ENCODE peak calls at places on chromosomes 13 and 19, in nine cellular contexts. X, Z, C, O, T, S, Y, L and U are unnamed samples. For H3K4me1, the result is how much of the 10 kb centered on the place peaks cover.

GRCh38 chr13:81058916-81059290 is 718.0 kb upstream of the SPRY2 start:
- DNase-seq in X (no peak), Z (no peak), C (no peak), O (no peak), T (no peak), S (peak), Y (no peak), L (no peak), U (no peak)

GRCh38 chr13:102286326-102286725 is 115.5 kb downstream of the FGF14 start:
- DNase-seq in X (peak), Z (peak), C (no peak), O (no peak), T (no peak), S (peak), Y (no peak), L (no peak), U (no peak)

GRCh38 chr19:29323046-29323971 is 110.4 kb upstream of the UQCRFS1 start:
- DNase-seq in X (no peak), Z (no peak), C (no peak), O (no peak), T (no peak), S (no peak), Y (no peak), L (no peak), U (no peak)

GRCh38 chr13:37788346-37788745 is 81.2 kb downstream of the TRPC4 start:
- DNase-seq in X (no peak), Z (no peak), C (no peak), O (no peak), T (no peak), S (no peak), Y (no peak), L (no peak), U (no peak)

GRCh38 chr19:5541456-5541855 is 26.3 kb downstream of the TINCR start:
- DNase-seq in X (no peak), Z (no peak), C (no peak), O (no peak), T (no peak), S (no peak), Y (no peak), L (peak), U (no peak)

GRCh38 chr19:56840452-56841193 is at the start of the genes PEG3 and ZIM2:
- DNase-seq in X (peak), Z (no peak), C (peak), O (peak), T (no peak), S (no peak), Y (no peak), L (no peak), U (no peak)

GRCh38 chr13:44726214-44726613 is 150.1 kb upstream of the TSC22D1 start:
- DNase-seq in X (peak), Z (no peak), C (no peak), O (no peak), T (no peak), S (peak), Y (no peak), L (peak), U (no peak)

GRCh38 chr19:19562665-19563347 is 24.7 kb downstream of the CILP2 start:
- DNase-seq in X (no peak), Z (no peak), C (no peak), O (no peak), T (no peak), S (no peak), Y (no peak), L (peak), U (no peak)

GRCh38 chr19:12787458-12787857 is 3.8 kb upstream of the JUNB start:
- DNase-seq in X (no peak), Z (no peak), C (no peak), O (no peak), T (no peak), S (no peak), Y (no peak), L (no peak), U (no peak)

GRCh38 chr19:19268453-19269385 is 4.4 kb downstream of the TM6SF2 start:
- DNase-seq in X (no peak), Z (no peak), C (no peak), O (no peak), T (no peak), S (no peak), Y (no peak), L (peak), U (no peak)

GRCh38 chr19:18879579-18880373 is 16.2 kb downstream of the CERS1 start:
- DNase-seq in X (no peak), Z (peak), C (no peak), O (no peak), T (no peak), S (no peak), Y (no peak), L (no peak), U (peak)

GRCh38 chr19:12484371-12485322 is at the start of gene ZNF709:
- DNase-seq in X (peak), Z (peak), C (peak), O (peak), T (peak), S (peak), Y (peak), L (peak), U (peak)

GRCh38 chr13:48749699-48750473 is 96.2 kb downstream of the CYSLTR2 start:
- DNase-seq in X (peak), Z (peak), C (peak), O (peak), T (no peak), S (peak), Y (peak), L (peak), U (peak)

GRCh38 chr13:36030670-36031331 is 100.4 kb downstream of the DCLK1 start:
- DNase-seq in X (peak), Z (no peak), C (no peak), O (peak), T (no peak), S (peak), Y (no peak), L (no peak), U (peak)

GRCh38 chr19:41957838-41958366 is 1.2 kb downstream of the RABAC1 start:
- DNase-seq in X (peak), Z (peak), C (peak), O (peak), T (peak), S (peak), Y (peak), L (peak), U (peak)

GRCh38 chr13:32261567-32261966 is 53.6 kb downstream of the ZAR1L start:
- DNase-seq in X (peak), Z (peak), C (peak), O (peak), T (peak), S (peak), Y (peak), L (no peak), U (peak)

GRCh38 chr13:112806761-112807652 is 117.2 kb downstream of the ATP11A start:
- DNase-seq in X (peak), Z (no peak), C (no peak), O (no peak), T (no peak), S (no peak), Y (no peak), L (peak), U (no peak)

GRCh38 chr19:31262673-31263308 is 86.4 kb downstream of the TSHZ3 start:
- DNase-seq in X (peak), Z (no peak), C (no peak), O (peak), T (no peak), S (no peak), Y (no peak), L (no peak), U (no peak)

GRCh38 chr13:113589961-113590339 is 5.4 kb downstream of the TFDP1 start:
- DNase-seq in X (no peak), Z (no peak), C (no peak), O (peak), T (no peak), S (no peak), Y (no peak), L (peak), U (no peak)

GRCh38 chr13:28059214-28059613 is 41.2 kb downstream of the FLT3 start:
- DNase-seq in X (peak), Z (no peak), C (no peak), O (no peak), T (no peak), S (no peak), Y (no peak), L (no peak), U (peak)

GRCh38 chr19:35592226-35592625 is 6.3 kb downstream of the PMIS2 start:
- DNase-seq in X (peak), Z (no peak), C (no peak), O (no peak), T (peak), S (peak), Y (no peak), L (peak), U (no peak)

GRCh38 chr13:99965329-99966000 is 6.1 kb downstream of the ZIC5 start:
- DNase-seq in X (no peak), Z (no peak), C (no peak), O (no peak), T (no peak), S (no peak), Y (no peak), L (no peak), U (no peak)

GRCh38 chr19:15463865-15464371 is 426 bp downstream of the RASAL3 start:
- DNase-seq in X (no peak), Z (no peak), C (no peak), O (no peak), T (no peak), S (no peak), Y (no peak), L (no peak), U (no peak)

GRCh38 chr19:51514866-51515481 is 13.4 kb upstream of the SIGLEC12 start:
- DNase-seq in X (peak), Z (no peak), C (no peak), O (no peak), T (no peak), S (peak), Y (no peak), L (peak), U (no peak)

GRCh38 chr19:16373539-16373938 is 48.9 kb downstream of the KLF2 start:
- DNase-seq in X (peak), Z (no peak), C (peak), O (peak), T (no peak), S (peak), Y (no peak), L (peak), U (no peak)

GRCh38 chr13:75405976-75406703 is 75.8 kb downstream of the TBC1D4 start:
- DNase-seq in X (peak), Z (no peak), C (no peak), O (no peak), T (no peak), S (peak), Y (no peak), L (no peak), U (no peak)

GRCh38 chr19:11256189-11256588 is 6.1 kb downstream of the DOCK6 start:
- DNase-seq in X (peak), Z (no peak), C (peak), O (peak), T (no peak), S (no peak), Y (no peak), L (peak), U (no peak)

GRCh38 chr19:31312629-31313244 is 36.5 kb downstream of the TSHZ3 start:
- DNase-seq in X (no peak), Z (no peak), C (no peak), O (no peak), T (no peak), S (no peak), Y (no peak), L (no peak), U (no peak)

GRCh38 chr13:108615241-108615640 is 14.2 kb upstream of the MYO16 start:
- DNase-seq in X (no peak), Z (no peak), C (no peak), O (no peak), T (no peak), S (no peak), Y (no peak), L (no peak), U (no peak)

GRCh38 chr13:20174656-20175405 is 14.0 kb upstream of the GJA3 start:
- DNase-seq in X (peak), Z (peak), C (peak), O (peak), T (peak), S (peak), Y (peak), L (peak), U (peak)

GRCh38 chr13:45847554-45848224 is 3.9 kb downstream of the SIAH3 start:
- DNase-seq in X (no peak), Z (no peak), C (peak), O (no peak), T (no peak), S (peak), Y (no peak), L (no peak), U (no peak)

GRCh38 chr13:112210401-112210800 is 143.5 kb downstream of the SOX1 start:
- DNase-seq in X (no peak), Z (no peak), C (no peak), O (no peak), T (no peak), S (no peak), Y (no peak), L (no peak), U (no peak)

GRCh38 chr13:32255744-32256120 is 59.4 kb downstream of the ZAR1L start:
- DNase-seq in X (peak), Z (no peak), C (no peak), O (no peak), T (no peak), S (no peak), Y (no peak), L (no peak), U (no peak)

GRCh38 chr19:43720936-43721335 is 5.1 kb downstream of the IRGC start:
- DNase-seq in X (no peak), Z (no peak), C (no peak), O (no peak), T (no peak), S (no peak), Y (no peak), L (peak), U (no peak)

GRCh38 chr19:1715540-1715939 is 37.8 kb upstream of the ONECUT3 start:
- DNase-seq in X (no peak), Z (no peak), C (no peak), O (no peak), T (no peak), S (no peak), Y (no peak), L (no peak), U (no peak)

GRCh38 chr13:24244802-24245201 is 64.6 kb upstream of the C1QTNF9 start:
- DNase-seq in X (no peak), Z (no peak), C (no peak), O (no peak), T (no peak), S (no peak), Y (no peak), L (no peak), U (no peak)

GRCh38 chr19:3275583-3276340 is 51.3 kb downstream of the CELF5 start:
- DNase-seq in X (peak), Z (peak), C (peak), O (peak), T (peak), S (peak), Y (peak), L (peak), U (peak)

GRCh38 chr13:49435992-49436391 is 7.9 kb downstream of the CAB39L start:
- DNase-seq in X (peak), Z (no peak), C (no peak), O (no peak), T (no peak), S (peak), Y (no peak), L (no peak), U (no peak)

DNA sequence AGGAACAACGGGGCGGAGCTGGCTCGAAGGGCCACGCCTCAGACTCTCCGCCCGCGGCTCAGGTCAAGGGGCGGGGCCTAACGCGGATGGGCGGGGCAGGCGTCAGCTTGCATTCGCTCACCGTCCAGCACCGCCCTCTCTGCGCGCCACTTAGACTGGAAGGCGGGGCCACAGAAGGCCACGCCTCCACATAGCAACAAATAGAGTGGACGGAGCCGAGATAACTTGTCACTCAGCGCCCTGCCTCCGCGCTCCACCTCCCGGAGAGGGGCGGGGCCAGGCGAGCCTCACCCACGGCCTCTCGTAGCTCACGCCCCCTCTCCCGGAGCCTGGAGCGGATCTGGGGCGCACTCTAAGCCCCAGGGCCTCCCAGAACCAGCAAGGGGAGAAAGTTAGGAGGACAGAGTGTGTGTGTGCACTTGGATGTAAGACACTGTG is 255 bp upstream of the BLVRB start:
- DNase-seq in X (peak), Z (peak), C (peak), O (peak), T (peak), S (peak), Y (peak), L (peak), U (peak)
- TF ChIP-seq CTCF in X (no peak), Z (no peak), C (no peak), O (peak), T (no peak), S (no peak), Y (no peak), L (no peak), U (no peak)

GRCh38 chr13:98478134-98479129 is 98.5 kb downstream of the STK24 start:
- DNase-seq in X (peak), Z (no peak), C (no peak), O (no peak), T (no peak), S (peak), Y (no peak), L (peak), U (peak)
- H3K4me1 ChIP-seq in X (under half), Z (under half), C (half or more), O (under half), T (under half), S (half or more), Y (under half), L (under half), U (under half)

GRCh38 chr19:13864513-13865242 is 12.3 kb upstream of the NANOS3 start:
- DNase-seq in X (no peak), Z (no peak), C (no peak), O (no peak), T (no peak), S (no peak), Y (no peak), L (peak), U (no peak)
- H3K4me3 ChIP-seq in X (peak), Z (no peak), C (peak), O (no peak), T (peak), S (no peak), Y (no peak), L (peak), U (no peak)

GRCh38 chr13:22569830-22570229 is 610.9 kb upstream of the SGCG start:
- DNase-seq in X (peak), Z (no peak), C (no peak), O (no peak), T (no peak), S (no peak), Y (no peak), L (no peak), U (no peak)
- TF ChIP-seq CTCF in X (no peak), Z (no peak), C (peak), O (no peak), T (no peak), S (no peak), Y (no peak), L (no peak), U (no peak)

GRCh38 chr13:106513025-106513424 is 22.4 kb downstream of the EFNB2 start:
- DNase-seq in X (peak), Z (no peak), C (no peak), O (no peak), T (no peak), S (peak), Y (no peak), L (no peak), U (no peak)
- H3K4me1 ChIP-seq in X (under half), Z (under half), C (under half), O (under half), T (under half), S (under half), Y (under half), L (under half), U (under half)

GRCh38 chr13:97855570-97855970 is 97.9 kb upstream of the IPO5 start:
- DNase-seq in X (peak), Z (peak), C (no peak), O (peak), T (peak), S (peak), Y (no peak), L (peak), U (peak)
- H3K4me3 ChIP-seq in X (no peak), Z (no peak), C (no peak), O (no peak), T (no peak), S (no peak), Y (no peak), L (peak), U (no peak)

DNA sequence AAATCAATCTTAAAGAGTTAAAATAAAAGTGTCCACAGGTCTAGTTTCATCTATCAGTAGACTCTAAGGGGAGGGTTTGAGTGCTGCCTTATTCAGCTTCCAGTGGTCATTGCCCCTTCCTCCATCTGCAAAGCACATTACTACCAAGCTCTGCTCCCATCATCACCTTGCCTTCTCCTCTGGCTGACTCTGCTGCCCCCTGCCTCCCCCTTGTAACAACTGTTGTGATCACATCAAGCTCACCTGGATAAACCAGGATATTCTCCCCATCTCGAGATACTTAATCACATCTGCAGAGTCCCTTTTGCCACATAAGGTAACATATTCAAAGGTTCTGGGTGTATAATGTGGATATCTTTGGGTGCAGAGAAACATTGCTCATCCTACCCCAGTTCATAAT is 43.3 kb upstream of the GPC6 start:
- DNase-seq in X (no peak), Z (no peak), C (no peak), O (no peak), T (no peak), S (no peak), Y (no peak), L (no peak), U (no peak)
- TF ChIP-seq CTCF in X (no peak), Z (no peak), C (no peak), O (no peak), T (no peak), S (no peak), Y (no peak), L (no peak), U (peak)

GRCh38 chr13:110334841-110335490 is 27.9 kb downstream of the COL4A2 start:
- DNase-seq in X (no peak), Z (no peak), C (no peak), O (no peak), T (no peak), S (peak), Y (no peak), L (no peak), U (no peak)

GRCh38 chr13:110336108-110336507 is 29.0 kb downstream of the COL4A2 start:
- DNase-seq in X (no peak), Z (no peak), C (no peak), O (no peak), T (no peak), S (no peak), Y (no peak), L (no peak), U (no peak)

GRCh38 chr13:110337287-110337686 is 30.2 kb downstream of the COL4A2 start:
- DNase-seq in X (no peak), Z (no peak), C (no peak), O (no peak), T (no peak), S (no peak), Y (no peak), L (peak), U (no peak)

GRCh38 chr13:110338441-110339101 is 31.5 kb downstream of the COL4A2 start:
- DNase-seq in X (peak), Z (no peak), C (peak), O (peak), T (no peak), S (peak), Y (no peak), L (no peak), U (no peak)

GRCh38 chr13:110336681-110337080 is 29.6 kb downstream of the COL4A2 start:
- DNase-seq in X (peak), Z (no peak), C (no peak), O (no peak), T (no peak), S (no peak), Y (no peak), L (no peak), U (no peak)
- H3K4me1 ChIP-seq in X (under half), Z (under half), C (half or more), O (under half), T (under half), S (half or more), Y (under half), L (under half), U (under half)

DNA sequence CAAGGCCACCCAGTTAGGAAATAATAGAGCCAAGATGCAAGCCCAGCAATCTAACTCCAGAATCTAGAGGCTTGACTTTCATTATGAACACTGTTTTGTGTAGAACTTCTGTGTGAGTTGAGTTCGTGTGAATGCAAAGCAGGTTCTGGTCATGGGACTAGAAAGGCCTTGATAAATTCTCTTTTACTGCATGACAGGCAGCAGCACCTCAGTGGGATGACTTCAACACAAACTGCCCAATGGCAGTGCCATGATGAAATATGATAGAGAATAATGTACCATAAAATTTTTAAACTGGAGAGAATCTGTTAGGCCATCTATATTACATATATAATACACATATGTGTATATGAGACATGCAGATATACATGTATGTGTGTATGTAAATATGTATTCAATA is 214.5 kb downstream of the KLF5 start:
- DNase-seq in X (no peak), Z (no peak), C (no peak), O (no peak), T (no peak), S (no peak), Y (no peak), L (no peak), U (no peak)
- H3K4me3 ChIP-seq in X (no peak), Z (no peak), C (no peak), O (no peak), T (no peak), S (no peak), Y (no peak), L (no peak), U (no peak)